ENCODE peak calls at places on chromosome 3, in four cellular contexts. S is MM.1S, B is stomach, I is left lung. P is an unnamed sample.

GRCh38 chr3:141063831-141064230 is 12.7 kb downstream of the SPSB4 start:
- DNase-seq in S (no peak), B (no peak), I (no peak), P (no peak)

GRCh38 chr3:173249457-173249856 is 108.4 kb upstream of the SPATA16 start:
- DNase-seq in S (no peak), B (no peak), I (no peak), P (no peak)

GRCh38 chr3:64687781-64688515 is at the start of gene ADAMTS9:
- DNase-seq in S (no peak), B (peak), I (peak), P (peak)

GRCh38 chr3:15819576-15819975 is 21.8 kb upstream of the ANKRD28 start:
- DNase-seq in S (no peak), B (no peak), I (no peak), P (no peak)

GRCh38 chr3:46858996-46859710 is 4.1 kb downstream of the MYL3 start:
- DNase-seq in S (no peak), B (no peak), I (peak), P (no peak)

GRCh38 chr3:8816106-8816505 is 46.7 kb upstream of the OXTR start:
- DNase-seq in S (no peak), B (no peak), I (no peak), P (no peak)

GRCh38 chr3:38623539-38623938 is 25.9 kb downstream of the SCN5A start:
- DNase-seq in S (no peak), B (no peak), I (no peak), P (peak)

GRCh38 chr3:188861847-188862740 is 309.7 kb upstream of the TPRG1 start:
- DNase-seq in S (no peak), B (no peak), I (no peak), P (no peak)

GRCh38 chr3:196903740-196904139 is 36.0 kb downstream of the SENP5 start:
- DNase-seq in S (no peak), B (no peak), I (no peak), P (no peak)

GRCh38 chr3:192352142-192352541 is 375.2 kb downstream of the FGF12 start:
- DNase-seq in S (no peak), B (no peak), I (no peak), P (no peak)

GRCh38 chr3:142777927-142778326 is 54.1 kb downstream of the TRPC1 start:
- DNase-seq in S (no peak), B (no peak), I (no peak), P (no peak)

GRCh38 chr3:106877632-106878031 is 499.6 kb upstream of the CCDC54 start:
- DNase-seq in S (no peak), B (no peak), I (no peak), P (no peak)

GRCh38 chr3:52062499-52062898 is 6.1 kb upstream of the DUSP7 start:
- DNase-seq in S (no peak), B (no peak), I (no peak), P (no peak)

GRCh38 chr3:155418426-155418825 is 124.9 kb upstream of the STRIT1 start:
- DNase-seq in S (no peak), B (no peak), I (no peak), P (no peak)

GRCh38 chr3:110430146-110430545 is 641.5 kb upstream of the NECTIN3 start:
- DNase-seq in S (no peak), B (no peak), I (no peak), P (no peak)

GRCh38 chr3:127816783-127817182 is 5.5 kb downstream of the MGLL start:
- DNase-seq in S (no peak), B (no peak), I (no peak), P (no peak)

GRCh38 chr3:157906627-157907026 is 199.6 kb downstream of the SHOX2 start:
- DNase-seq in S (no peak), B (no peak), I (no peak), P (no peak)

GRCh38 chr3:50583897-50584296 is 14.6 kb downstream of the HEMK1 start:
- DNase-seq in S (no peak), B (no peak), I (peak), P (no peak)

GRCh38 chr3:4720316-4721075 is 227.3 kb downstream of the ITPR1 start:
- DNase-seq in S (no peak), B (peak), I (no peak), P (no peak)

GRCh38 chr3:74978684-74979083 is 364.2 kb upstream of the CNTN3 start:
- DNase-seq in S (no peak), B (no peak), I (no peak), P (no peak)

GRCh38 chr3:136171097-136171542 is 25.0 kb downstream of the MSL2 start:
- DNase-seq in S (no peak), B (no peak), I (no peak), P (no peak)

GRCh38 chr3:197393711-197394110 is 95.3 kb upstream of the DLG1 start:
- DNase-seq in S (no peak), B (no peak), I (no peak), P (no peak)

GRCh38 chr3:171876651-171877272 is 33.6 kb downstream of the TMEM212 start:
- DNase-seq in S (no peak), B (no peak), I (no peak), P (no peak)

GRCh38 chr3:3038201-3038991 is 71.8 kb downstream of the IL5RA start:
- DNase-seq in S (no peak), B (no peak), I (no peak), P (no peak)

GRCh38 chr3:123367467-123368154 is 81.3 kb downstream of the ADCY5 start:
- DNase-seq in S (peak), B (no peak), I (no peak), P (no peak)

GRCh38 chr3:115354010-115354409 is 206.9 kb upstream of the ZBTB20 start:
- DNase-seq in S (no peak), B (no peak), I (no peak), P (no peak)

GRCh38 chr3:8166013-8166412 is 335.6 kb upstream of the LMCD1 start:
- DNase-seq in S (no peak), B (no peak), I (no peak), P (no peak)

GRCh38 chr3:60250810-60251209 is 1000.4 kb downstream of the FHIT start:
- DNase-seq in S (no peak), B (no peak), I (no peak), P (no peak)

GRCh38 chr3:188339410-188340295 is 185.7 kb downstream of the LPP start:
- DNase-seq in S (no peak), B (no peak), I (no peak), P (no peak)

GRCh38 chr3:44555753-44556152 is 760 bp downstream of the ZKSCAN7 start:
- DNase-seq in S (no peak), B (no peak), I (no peak), P (no peak)

GRCh38 chr3:109809513-109809912 is 472.2 kb upstream of the DPPA4 start:
- DNase-seq in S (no peak), B (no peak), I (no peak), P (no peak)

GRCh38 chr3:42780892-42781700 is 8.0 kb upstream of the CCDC13 start:
- DNase-seq in S (peak), B (no peak), I (no peak), P (peak)

GRCh38 chr3:67437090-67437489 is 217.3 kb downstream of the SUCLG2 start:
- DNase-seq in S (no peak), B (no peak), I (no peak), P (no peak)

GRCh38 chr3:42979044-42979962 is at the start of gene GASK1A:
- DNase-seq in S (peak), B (peak), I (peak), P (peak)

GRCh38 chr3:29441020-29441324 is 160.1 kb downstream of the RBMS3 start:
- DNase-seq in S (no peak), B (no peak), I (no peak), P (no peak)

GRCh38 chr3:41986566-41986965 is 24.7 kb upstream of the ULK4 start:
- DNase-seq in S (no peak), B (no peak), I (no peak), P (no peak)

GRCh38 chr3:8891328-8891727 is 71.9 kb downstream of the RAD18 start:
- DNase-seq in S (no peak), B (no peak), I (no peak), P (no peak)

GRCh38 chr3:89179355-89179997 is 72.1 kb downstream of the EPHA3 start:
- DNase-seq in S (peak), B (no peak), I (no peak), P (no peak)

GRCh38 chr3:64501298-64501906 is 186.4 kb downstream of the ADAMTS9 start:
- DNase-seq in S (no peak), B (no peak), I (no peak), P (no peak)

DNA sequence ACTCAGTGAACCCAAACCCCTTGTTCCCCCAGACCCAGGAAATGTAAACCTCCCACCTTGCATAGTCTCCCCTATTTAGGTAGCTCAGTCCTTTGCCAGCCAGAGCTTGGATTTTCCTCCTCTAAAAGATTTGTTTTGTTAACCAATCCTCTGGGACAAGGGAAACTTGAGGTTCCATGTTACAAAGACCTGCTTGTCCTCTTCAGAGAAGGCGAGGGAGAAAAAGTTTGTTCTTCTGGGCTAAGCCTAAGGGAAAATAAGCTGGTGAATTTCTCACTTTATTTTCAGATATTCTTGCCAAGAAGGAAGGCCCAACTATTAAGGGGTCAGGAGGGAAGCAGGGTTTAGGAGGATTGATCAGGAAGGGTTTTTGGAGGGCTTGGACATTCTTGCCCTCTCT is 136.1 kb upstream of the PROK2 start:
- DNase-seq in S (no peak), B (no peak), I (no peak), P (no peak)
- TF ChIP-seq CTCF in S (no peak), B (no peak), I (no peak), P (no peak)

GRCh38 chr3:69869643-69870042 is 129.9 kb upstream of the SAMMSON start:
- DNase-seq in S (no peak), B (no peak), I (no peak), P (no peak)
- TF ChIP-seq CTCF in S (no peak), B (no peak), I (no peak), P (no peak)

GRCh38 chr3:161420746-161421145 is 49.4 kb upstream of the SPTSSB start:
- DNase-seq in S (no peak), B (peak), I (no peak), P (no peak)
- TF ChIP-seq CTCF in S (no peak), B (peak), I (no peak), P (peak)

GRCh38 chr3:119557192-119557873 is 2.1 kb downstream of the CD80 start:
- DNase-seq in S (no peak), B (no peak), I (no peak), P (no peak)

GRCh38 chr3:119560160-119560559 is 746 bp upstream of the CD80 start:
- DNase-seq in S (no peak), B (no peak), I (no peak), P (no peak)

GRCh38 chr3:119557874-119558264 is 1.5 kb downstream of the CD80 start:
- DNase-seq in S (no peak), B (no peak), I (no peak), P (no peak)

GRCh38 chr3:119558528-119559339 is 680 bp downstream of the CD80 start:
- DNase-seq in S (no peak), B (no peak), I (no peak), P (no peak)

GRCh38 chr3:119559441-119559963 is at the start of gene CD80:
- DNase-seq in S (peak), B (peak), I (no peak), P (no peak)
- TF ChIP-seq CTCF in S (peak), B (peak), I (no peak), P (peak)

GRCh38 chr3:13883681-13884080 is 3.8 kb upstream of the WNT7A start:
- DNase-seq in S (no peak), B (no peak), I (no peak), P (no peak)

GRCh38 chr3:13882876-13883275 is 3.0 kb upstream of the WNT7A start:
- DNase-seq in S (no peak), B (no peak), I (no peak), P (no peak)

GRCh38 chr3:13885704-13886010 is 5.8 kb upstream of the WNT7A start:
- DNase-seq in S (no peak), B (no peak), I (no peak), P (no peak)

GRCh38 chr3:13886593-13887129 is 6.8 kb upstream of the WNT7A start:
- DNase-seq in S (no peak), B (no peak), I (no peak), P (no peak)

DNA sequence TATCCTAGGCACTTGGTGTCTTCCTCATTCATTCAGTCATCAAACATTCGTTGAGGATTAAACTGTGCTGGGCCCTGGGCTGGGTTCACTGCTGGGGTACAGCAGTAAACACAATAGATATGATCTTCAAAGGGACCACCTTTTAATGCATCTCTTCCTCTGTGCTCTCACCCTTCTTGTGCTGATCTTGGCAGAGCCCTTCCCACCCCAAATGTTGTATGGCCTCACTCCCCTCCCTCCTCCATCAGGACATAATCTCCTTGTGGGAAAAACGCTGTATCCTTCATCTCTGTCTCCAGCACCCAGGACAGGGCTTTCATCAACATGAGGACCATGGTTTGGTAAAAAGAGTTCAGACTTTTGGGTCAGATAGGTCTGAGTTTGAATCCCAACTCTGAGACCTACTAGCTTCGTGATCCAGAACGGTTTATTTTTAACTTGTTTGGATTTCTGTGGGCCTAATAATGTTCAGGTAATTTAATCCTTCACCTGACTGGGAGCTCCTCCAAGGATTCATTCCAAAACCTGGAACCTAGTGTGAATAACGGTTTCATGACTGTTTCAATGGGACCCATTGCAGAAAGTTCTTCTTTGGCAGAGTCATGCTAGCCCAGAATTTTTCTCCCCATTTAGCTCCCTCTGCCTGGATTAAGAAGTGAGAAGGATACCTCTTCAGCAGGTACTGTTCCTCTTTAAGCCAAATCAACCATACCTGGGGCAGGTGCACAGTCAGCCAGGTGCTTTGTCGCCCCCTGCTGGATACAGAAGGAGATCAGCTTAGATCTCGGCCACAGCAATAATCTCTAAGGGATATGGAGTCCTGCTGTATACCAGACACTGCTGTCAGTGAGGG is 5.2 kb upstream of the WNT7A start:
- DNase-seq in S (peak), B (peak), I (no peak), P (peak)
- TF ChIP-seq CTCF in S (peak), B (peak), I (peak), P (peak)

GRCh38 chr3:186088335-186088734 is 20.6 kb downstream of the ETV5 start:
- DNase-seq in S (no peak), B (no peak), I (no peak), P (no peak)
- TF ChIP-seq CTCF in S (no peak), B (no peak), I (no peak), P (no peak)

P was measured in progenitor cell of endocrine pancreas.